ENCODE peak calls at places on chromosomes 4 and X, in seven cellular contexts. W, N, D, R, U, V and T are unnamed samples.
A peak's percentile ranks its signal among the peaks of the same experiment; 100 is the strongest.

GRCh38 chrX:106999002-106999975 is 723 bp downstream of the MORC4 start:
- DNase-seq in W (peak; percentile 35), N (peak; percentile 52), D (peak; percentile 54), U (peak; percentile 54), V (peak; percentile 76), R (peak; percentile 49), T (peak; percentile 66)

GRCh38 chr4:184344435-184344834 is 126.8 kb upstream of the ENPP6 start:
- DNase-seq in D (no peak), V (no peak), W (no peak), U (no peak), N (no peak), R (no peak), T (no peak)

GRCh38 chrX:29478336-29479069 is 736.9 kb upstream of the MAGEB2 start:
- DNase-seq in V (no peak), W (no peak), R (no peak), D (no peak), U (peak; percentile 24), N (peak; percentile 16), T (peak; percentile 19)

GRCh38 chr4:146260521-146260920 is 46.2 kb downstream of the REELD1 start:
- DNase-seq in R (no peak), D (no peak), U (no peak), W (no peak), V (no peak), N (no peak), T (no peak)

GRCh38 chrX:48711162-48711928 is 14.8 kb downstream of the SUV39H1 start:
- DNase-seq in D (no peak), W (no peak), N (no peak), V (no peak), U (no peak), R (no peak), T (no peak)

GRCh38 chr4:26175905-26176304 is 144.9 kb upstream of the RBPJ start:
- DNase-seq in W (no peak), N (no peak), U (no peak), V (no peak), R (no peak), D (no peak), T (no peak)

GRCh38 chrX:42678133-42678532 is 99.8 kb downstream of the PPP1R2C start:
- DNase-seq in D (no peak), R (no peak), W (peak; percentile 26), V (no peak), N (no peak), U (peak; percentile 3), T (no peak)

GRCh38 chrX:51608071-51608470 is 10.6 kb downstream of the CENPVL3 start:
- DNase-seq in U (no peak), V (no peak), N (no peak), D (no peak), R (no peak), W (no peak), T (no peak)

GRCh38 chr4:122045533-122045932 is 93.7 kb upstream of the TRPC3 start:
- DNase-seq in U (peak; percentile 78), R (no peak), D (no peak), N (no peak), W (peak; percentile 36), V (no peak), T (no peak)

GRCh38 chrX:26032141-26032917 is 105.8 kb upstream of the MAGEB18 start:
- DNase-seq in R (peak; percentile 6), V (no peak), U (peak; percentile 73), N (no peak), D (no peak), W (no peak), T (no peak)

GRCh38 chr4:175935016-175935661 is 123.1 kb upstream of the GPM6A start:
- DNase-seq in N (no peak), W (no peak), D (no peak), U (no peak), V (no peak), R (no peak), T (no peak)

GRCh38 chrX:118497180-118497814 is 1.7 kb downstream of the DOCK11 start:
- DNase-seq in D (no peak), W (no peak), V (no peak), R (no peak), U (no peak), N (no peak), T (no peak)

GRCh38 chr4:89838005-89838404 is 1.0 kb upstream of the SNCA start:
- DNase-seq in W (no peak), D (no peak), V (no peak), R (no peak), U (peak; percentile 63), N (no peak), T (no peak)
- H3K4me3 ChIP-seq in W (peak overlapping the region; percentile 55), D (peak overlapping the region; percentile 47), V (peak overlapping the region; percentile 56), R (peak overlapping the region; percentile 77), U (peak overlapping the region; percentile 56), N (peak overlapping the region; percentile 46), T (no peak overlapping the region)

GRCh38 chr4:118684873-118685811 is at the start of gene METTL14:
- DNase-seq in R (peak; percentile 96), U (peak; percentile 94), D (peak; percentile 93), W (peak; percentile 94), N (peak; percentile 93), V (peak; percentile 97), T (peak; percentile 93)
- TF ChIP-seq POLR2A in R (peak; percentile 82), U (peak; percentile 89), D (peak; percentile 64), W (no peak), N (peak; percentile 61), V (peak; percentile 51), T (peak; percentile 61)

GRCh38 chr4:101835121-101835904 is 44.8 kb downstream of the BANK1 start:
- DNase-seq in V (peak; percentile 72), W (no peak), N (no peak), R (peak; percentile 35), D (no peak), U (peak; percentile 19), T (no peak)
- H3K4me3 ChIP-seq in V (no peak overlapping the region), W (no peak overlapping the region), N (no peak overlapping the region), R (no peak overlapping the region), D (no peak overlapping the region), U (no peak overlapping the region), T (no peak overlapping the region)

GRCh38 chr4:105472871-105473339 is 957 bp downstream of the PPA2 start:
- DNase-seq in N (no peak), D (no peak), V (no peak), U (no peak), W (no peak), R (no peak), T (no peak)

GRCh38 chr4:105471566-105472176 is 2.2 kb downstream of the PPA2 start:
- DNase-seq in W (peak; percentile 59), R (peak; percentile 86), U (peak; percentile 81), V (peak; percentile 82), N (peak; percentile 78), D (peak; percentile 49), T (peak; percentile 43)

GRCh38 chr4:105474110-105474518 is 252 bp upstream of the PPA2 start:
- DNase-seq in N (peak; percentile 91), R (peak; percentile 76), W (peak; percentile 90), V (peak; percentile 92), U (peak; percentile 89), D (peak; percentile 85), T (peak; percentile 93)

DNA sequence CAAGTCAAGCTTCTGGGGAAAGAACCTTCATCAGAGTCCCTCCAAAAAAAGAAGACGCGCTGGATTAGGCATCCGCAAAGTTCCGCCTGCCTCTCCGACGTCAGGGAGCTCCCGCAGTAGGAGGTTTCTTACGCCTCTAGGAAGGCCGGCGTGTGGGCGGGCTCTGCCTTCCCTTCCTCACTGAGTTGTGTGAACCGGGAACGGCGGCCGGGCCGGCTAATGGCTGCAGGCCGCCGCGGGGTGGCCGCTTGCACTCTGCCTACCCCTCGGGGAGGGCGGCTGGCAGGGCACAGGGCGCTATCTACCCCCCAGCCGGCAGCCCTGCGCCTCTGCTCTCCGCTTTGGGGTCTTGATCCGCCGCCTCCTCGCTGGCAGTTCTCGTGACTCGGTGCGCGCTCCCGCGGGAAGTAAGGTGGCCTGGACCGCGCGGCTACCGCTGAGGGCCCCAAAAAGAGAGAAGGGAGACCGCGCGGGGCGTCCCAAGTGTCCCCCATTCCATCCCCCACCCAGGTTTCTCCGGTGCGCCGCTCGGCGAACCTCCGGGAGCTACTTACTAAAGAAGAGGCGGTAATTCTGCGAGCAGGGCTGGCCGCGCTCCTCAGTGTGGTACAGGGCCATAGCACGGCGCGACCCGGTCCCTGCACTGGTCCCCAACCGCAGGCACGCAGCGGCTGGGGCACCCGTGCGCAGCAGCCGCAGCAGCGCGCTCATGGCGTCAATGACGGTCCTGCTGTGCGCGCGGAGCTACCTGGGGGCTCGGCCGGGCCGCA is at the start of gene PPA2:
- DNase-seq in U (peak; percentile 87), W (peak; percentile 93), V (peak; percentile 94), R (peak; percentile 81), N (peak; percentile 89), D (peak; percentile 79), T (peak; percentile 93)
- TF ChIP-seq POLR2A in U (peak; percentile 59), W (peak; percentile 6), V (peak; percentile 66), R (peak; percentile 85), N (peak; percentile 86), D (peak; percentile 82), T (peak; percentile 91)

GRCh38 chrX:40083979-40084359 is 13.8 kb downstream of the BCOR start:
- DNase-seq in D (no peak), W (no peak), U (no peak), N (no peak), R (no peak), V (no peak), T (no peak)
- H3K4me3 ChIP-seq in D (peak overlapping the region; percentile 33), W (peak overlapping the region; percentile 42), U (peak overlapping the region; percentile 14), N (peak overlapping the region; percentile 30), R (peak overlapping the region; percentile 24), V (peak overlapping the region; percentile 47), T (peak overlapping the region; percentile 44)

DNA sequence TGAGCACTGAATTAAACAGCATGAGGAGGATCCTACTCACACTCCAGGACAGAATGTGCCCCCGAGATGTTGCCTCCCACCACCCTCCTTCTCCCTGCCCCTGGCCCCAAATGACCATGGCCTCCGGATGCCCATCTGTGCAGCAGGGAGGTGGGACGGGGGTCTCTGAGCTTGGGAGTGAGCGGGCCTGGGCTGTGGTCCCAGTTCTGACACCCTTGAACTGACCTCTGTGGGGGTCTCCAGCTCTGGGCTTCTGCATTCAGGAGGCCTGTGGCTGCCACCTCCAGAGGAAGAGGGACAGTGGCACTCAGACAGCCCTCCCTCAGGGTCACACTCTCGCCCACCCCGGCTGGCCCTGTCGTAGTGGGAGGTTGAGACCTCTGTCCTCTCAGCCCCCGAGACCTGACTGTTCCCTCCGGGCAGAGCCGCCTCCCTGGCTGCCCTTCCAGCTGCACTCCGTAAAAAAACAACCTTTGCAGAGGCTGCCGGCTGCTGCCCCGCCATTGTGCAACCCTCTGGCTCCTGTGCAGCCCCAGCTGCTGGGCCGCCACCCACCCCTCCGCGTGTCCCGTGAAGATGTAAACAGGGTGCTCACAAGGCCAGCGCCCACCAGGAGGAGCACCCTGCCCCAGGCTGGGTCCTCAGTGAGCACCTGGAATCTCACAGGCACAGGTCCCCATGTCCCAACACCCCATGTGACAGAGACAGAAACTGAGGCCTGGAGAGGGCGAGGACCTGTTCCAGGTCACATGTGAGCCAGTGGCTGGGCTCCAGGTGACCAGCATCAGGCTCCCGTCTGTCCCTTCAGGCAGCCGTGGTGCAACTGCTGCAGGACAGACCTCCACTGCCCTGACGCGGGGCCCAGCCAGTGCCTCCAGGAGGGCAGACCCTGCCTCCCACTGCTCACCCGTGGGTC is 39.6 kb downstream of the HTRA3 start:
- DNase-seq in D (peak; percentile 81), N (no peak), U (no peak), R (peak; percentile 50), V (peak; percentile 90), W (peak; percentile 70), T (no peak)
- TF ChIP-seq POLR2A in D (no peak), N (no peak), U (no peak), R (no peak), V (no peak), W (no peak), T (no peak)

DNA sequence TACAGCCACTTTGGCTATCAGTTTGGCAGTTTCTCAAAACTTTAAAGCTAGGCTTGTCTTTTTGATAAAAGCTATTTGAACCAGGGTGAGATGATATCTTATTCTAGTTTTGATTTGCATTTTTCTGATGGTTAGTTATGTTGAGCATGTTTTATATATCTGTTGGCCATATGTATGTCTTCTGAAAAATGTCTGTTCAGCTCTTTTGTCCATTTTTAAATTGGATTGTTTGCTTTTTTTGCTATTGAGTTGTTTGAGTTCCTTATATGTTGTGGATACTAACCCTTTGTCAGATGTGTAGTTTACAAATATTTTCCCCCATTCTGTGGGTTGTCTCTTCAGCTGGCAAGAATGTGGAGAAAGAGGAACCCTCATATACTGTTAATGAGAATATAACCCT is 11.6 kb upstream of the GIMD1 start:
- DNase-seq in W (no peak), R (no peak), N (no peak), U (no peak), D (no peak), V (no peak), T (no peak)
- H3K4me3 ChIP-seq in W (no peak overlapping the region), R (no peak overlapping the region), N (no peak overlapping the region), U (no peak overlapping the region), D (no peak overlapping the region), V (no peak overlapping the region), T (no peak overlapping the region)